ENCODE peak calls at places on chromosomes 2 and 18, in nine cellular contexts. X, U, E, B, F, M, G, V and R are unnamed samples.

GRCh38 chr2:35785564-35785963 is 570.0 kb upstream of the CRIM1 start:
- DNase-seq in X (no peak), U (no peak), E (no peak), B (no peak), F (no peak), M (no peak), G (no peak), V (no peak), R (no peak)

GRCh38 chr2:189128961-189129360 is 50.6 kb downstream of the COL5A2 start:
- DNase-seq in X (no peak), U (peak), E (no peak), B (no peak), F (no peak), M (no peak), G (no peak), V (peak), R (no peak)

GRCh38 chr2:69017080-69017479 is 4.1 kb downstream of the ANTXR1 start:
- DNase-seq in X (no peak), U (peak), E (no peak), B (no peak), F (no peak), M (peak), G (peak), V (peak), R (no peak)

GRCh38 chr2:119241205-119241532 is 17.5 kb downstream of the STEAP3 start:
- DNase-seq in X (no peak), U (no peak), E (no peak), B (no peak), F (no peak), M (no peak), G (no peak), V (no peak), R (no peak)

GRCh38 chr18:21402272-21402671 is 160.2 kb downstream of the GREB1L start:
- DNase-seq in X (no peak), U (no peak), E (no peak), B (no peak), F (no peak), M (no peak), G (no peak), V (no peak), R (no peak)

GRCh38 chr2:241870081-241870541 is 582 bp downstream of the RTP5 start:
- DNase-seq in X (no peak), U (no peak), E (no peak), B (no peak), F (no peak), M (no peak), G (no peak), V (no peak), R (no peak)

GRCh38 chr2:230941202-230942180 is 16.4 kb upstream of the GPR55 start:
- DNase-seq in X (no peak), U (no peak), E (peak), B (no peak), F (no peak), M (no peak), G (no peak), V (no peak), R (no peak)

GRCh38 chr2:33166287-33166881 is 219.6 kb downstream of the LTBP1 start:
- DNase-seq in X (no peak), U (peak), E (no peak), B (no peak), F (no peak), M (no peak), G (no peak), V (peak), R (no peak)

GRCh38 chr18:58103339-58103930 is 59.4 kb downstream of the NEDD4L start:
- DNase-seq in X (no peak), U (no peak), E (no peak), B (no peak), F (no peak), M (no peak), G (no peak), V (no peak), R (no peak)

GRCh38 chr2:167264380-167264779 is 376.1 kb downstream of the XIRP2 start:
- DNase-seq in X (no peak), U (no peak), E (no peak), B (peak), F (no peak), M (no peak), G (no peak), V (peak), R (no peak)

GRCh38 chr2:74383254-74383653 is 3.1 kb upstream of the DCTN1 start:
- DNase-seq in X (no peak), U (peak), E (no peak), B (no peak), F (no peak), M (no peak), G (no peak), V (peak), R (no peak)

GRCh38 chr2:233119806-233120205 is 59.7 kb downstream of the INPP5D start:
- DNase-seq in X (no peak), U (no peak), E (no peak), B (no peak), F (no peak), M (no peak), G (no peak), V (no peak), R (no peak)

GRCh38 chr18:46275370-46275769 is 171.2 kb downstream of the HAUS1 start:
- DNase-seq in X (no peak), U (no peak), E (no peak), B (no peak), F (no peak), M (no peak), G (no peak), V (no peak), R (no peak)

GRCh38 chr2:26011990-26012856 is 21.7 kb upstream of the RAB10 start:
- DNase-seq in X (peak), U (peak), E (peak), B (no peak), F (no peak), M (peak), G (peak), V (peak), R (no peak)

GRCh38 chr2:197675246-197675645 is at the start of gene RFTN2:
- DNase-seq in X (no peak), U (peak), E (no peak), B (no peak), F (no peak), M (no peak), G (no peak), V (peak), R (no peak)

GRCh38 chr2:126756125-126756524 is 100.2 kb downstream of the GYPC start:
- DNase-seq in X (no peak), U (no peak), E (no peak), B (no peak), F (no peak), M (no peak), G (no peak), V (no peak), R (no peak)

GRCh38 chr18:41870191-41870590 is 84.8 kb upstream of the PIK3C3 start:
- DNase-seq in X (no peak), U (no peak), E (no peak), B (no peak), F (no peak), M (no peak), G (no peak), V (no peak), R (no peak)
- H3K4me3 ChIP-seq in X (no peak), U (no peak), E (no peak), B (no peak), F (no peak), M (no peak), G (no peak), V (no peak), R (no peak)

GRCh38 chr2:98734157-98734556 is 3.2 kb upstream of the MGAT4A start:
- DNase-seq in X (no peak), U (no peak), E (no peak), B (no peak), F (no peak), M (no peak), G (no peak), V (no peak), R (no peak)
- H3K4me3 ChIP-seq in X (no peak), U (no peak), E (no peak), B (no peak), F (peak), M (no peak), G (no peak), V (no peak), R (no peak)

GRCh38 chr18:52750995-52751394 is 411.0 kb downstream of the DCC start:
- DNase-seq in X (no peak), U (no peak), E (no peak), B (no peak), F (no peak), M (no peak), G (no peak), V (no peak), R (no peak)
- H3K4me3 ChIP-seq in X (no peak), U (no peak), E (no peak), B (no peak), F (no peak), M (no peak), G (no peak), V (no peak), R (no peak)

DNA sequence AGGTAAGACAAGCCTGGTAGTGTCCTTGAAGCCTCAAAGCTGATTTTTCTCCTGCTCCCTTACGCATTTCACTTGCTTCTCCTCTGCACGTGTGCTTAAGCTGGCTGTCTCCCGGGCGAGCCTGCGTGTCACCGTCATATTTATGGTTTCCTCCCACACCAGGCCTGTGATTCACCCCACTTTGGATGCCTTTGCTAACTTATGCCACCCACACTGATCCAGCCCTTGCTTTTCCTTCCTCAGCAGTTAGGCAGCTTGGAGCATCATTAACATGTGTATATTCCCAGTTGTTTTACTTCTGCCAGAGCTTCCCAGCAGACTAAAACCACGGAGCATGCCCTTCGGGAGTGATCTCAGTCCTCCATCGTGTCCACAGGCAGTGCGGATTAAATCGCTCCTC is 2.2 kb downstream of the ST3GAL5 start:
- DNase-seq in X (no peak), U (peak), E (peak), B (peak), F (no peak), M (peak), G (peak), V (peak), R (no peak)
- H3K4me3 ChIP-seq in X (no peak), U (no peak), E (peak), B (no peak), F (peak), M (no peak), G (peak), V (peak), R (no peak)

GRCh38 chr2:7878786-7879515 is 802.9 kb upstream of the ID2 start:
- DNase-seq in X (no peak), U (no peak), E (no peak), B (no peak), F (no peak), M (peak), G (no peak), V (no peak), R (no peak)
- H3K4me3 ChIP-seq in X (no peak), U (no peak), E (no peak), B (no peak), F (no peak), M (no peak), G (no peak), V (no peak), R (no peak)

GRCh38 chr18:54717673-54718435 is 110.4 kb upstream of the RAB27B start:
- DNase-seq in X (no peak), U (peak), E (no peak), B (no peak), F (peak), M (no peak), G (no peak), V (peak), R (peak)
- H3K4me3 ChIP-seq in X (no peak), U (peak), E (no peak), B (peak), F (peak), M (no peak), G (no peak), V (peak), R (no peak)

GRCh38 chr2:101986386-101986785 is 5.4 kb upstream of the IL1R2 start:
- DNase-seq in X (no peak), U (no peak), E (no peak), B (no peak), F (no peak), M (no peak), G (no peak), V (no peak), R (no peak)
- H3K4me3 ChIP-seq in X (no peak), U (no peak), E (no peak), B (no peak), F (no peak), M (no peak), G (no peak), V (no peak), R (no peak)

GRCh38 chr2:207970825-207971142 is 54.5 kb downstream of the PLEKHM3 start:
- DNase-seq in X (no peak), U (no peak), E (no peak), B (no peak), F (no peak), M (peak), G (no peak), V (no peak), R (no peak)

GRCh38 chr2:207974214-207974600 is 51.1 kb downstream of the PLEKHM3 start:
- DNase-seq in X (peak), U (no peak), E (peak), B (no peak), F (no peak), M (peak), G (no peak), V (peak), R (no peak)

GRCh38 chr2:207969249-207969648 is 56.1 kb downstream of the PLEKHM3 start:
- DNase-seq in X (no peak), U (no peak), E (no peak), B (no peak), F (no peak), M (no peak), G (no peak), V (no peak), R (no peak)

GRCh38 chr2:207967121-207967520 is 58.2 kb downstream of the PLEKHM3 start:
- DNase-seq in X (no peak), U (no peak), E (no peak), B (no peak), F (no peak), M (no peak), G (no peak), V (no peak), R (no peak)

GRCh38 chr2:207970138-207970824 is 55.0 kb downstream of the PLEKHM3 start:
- DNase-seq in X (no peak), U (no peak), E (no peak), B (no peak), F (no peak), M (no peak), G (no peak), V (no peak), R (no peak)
- H3K4me3 ChIP-seq in X (no peak), U (no peak), E (no peak), B (no peak), F (no peak), M (no peak), G (no peak), V (no peak), R (no peak)

GRCh38 chr2:134917958-134918517 is 584 bp upstream of the CCNT2 start:
- DNase-seq in X (no peak), U (no peak), E (no peak), B (peak), F (no peak), M (no peak), G (no peak), V (no peak), R (peak)

GRCh38 chr2:134917219-134917957 is 1.2 kb upstream of the CCNT2 start:
- DNase-seq in X (no peak), U (no peak), E (peak), B (no peak), F (peak), M (peak), G (no peak), V (no peak), R (no peak)

GRCh38 chr2:134919360-134920210 is 963 bp downstream of the CCNT2 start:
- DNase-seq in X (no peak), U (peak), E (peak), B (no peak), F (peak), M (no peak), G (peak), V (no peak), R (peak)

GRCh38 chr2:134918518-134919359 is at the start of gene CCNT2:
- DNase-seq in X (peak), U (peak), E (peak), B (peak), F (peak), M (peak), G (peak), V (peak), R (peak)
- H3K4me3 ChIP-seq in X (peak), U (peak), E (peak), B (peak), F (peak), M (peak), G (peak), V (peak), R (peak)

DNA sequence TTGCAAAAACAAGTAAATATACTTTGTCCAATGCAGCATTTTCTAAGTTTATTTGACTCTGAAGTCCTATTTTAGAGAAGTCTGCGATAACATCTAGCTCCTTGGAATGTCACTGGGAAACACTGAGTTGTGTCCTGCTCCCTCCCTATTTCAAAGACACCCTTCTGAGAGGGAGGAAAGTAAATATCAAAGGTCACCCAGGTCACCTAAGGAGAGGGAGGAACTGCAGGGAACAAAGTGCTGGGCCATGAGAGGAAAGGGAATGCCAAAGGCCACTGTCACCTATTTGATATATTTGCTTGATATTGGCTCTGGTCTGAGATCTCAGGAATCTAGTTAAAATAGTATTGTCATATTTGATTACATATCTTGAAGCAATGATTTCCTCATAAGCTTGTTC is 201.3 kb downstream of the GCA start:
- DNase-seq in X (peak), U (no peak), E (no peak), B (no peak), F (no peak), M (peak), G (no peak), V (no peak), R (no peak)
- H3K4me3 ChIP-seq in X (no peak), U (no peak), E (no peak), B (no peak), F (no peak), M (no peak), G (no peak), V (no peak), R (no peak)